ENCODE peak calls at places on chromosomes 3 and 15, in five cellular contexts. I, Y, H, V and G are unnamed samples.
A peak's percentile ranks its signal among the peaks of the same experiment; 100 is the strongest.

GRCh38 chr3:103337179-103337845 is 902.5 kb downstream of the ZPLD1 start:
- DNase-seq in V (no peak), H (no peak), I (no peak), Y (no peak), G (no peak)

GRCh38 chr3:64815195-64815627 is 127.4 kb upstream of the ADAMTS9 start:
- DNase-seq in I (peak; percentile 59), H (no peak), V (no peak), Y (no peak), G (no peak)

GRCh38 chr15:43527802-43528541 is 10.6 kb downstream of the MAP1A start:
- DNase-seq in I (no peak), H (no peak), V (no peak), Y (no peak), G (no peak)

GRCh38 chr3:192553707-192554106 is 173.6 kb downstream of the FGF12 start:
- DNase-seq in V (no peak), I (no peak), H (no peak), Y (no peak), G (no peak)

GRCh38 chr3:76199382-76199781 is 414.0 kb upstream of the ZNF717 start:
- DNase-seq in Y (no peak), I (no peak), V (no peak), H (no peak), G (no peak)

GRCh38 chr15:42090781-42091180 is 3.6 kb downstream of the PLA2G4D start:
- DNase-seq in I (no peak), Y (no peak), H (no peak), V (no peak), G (no peak)

GRCh38 chr15:57018151-57018550 is 99.7 kb downstream of the TCF12 start:
- DNase-seq in I (no peak), H (no peak), V (no peak), Y (no peak), G (no peak)

GRCh38 chr3:183390844-183391243 is 37.6 kb downstream of the MCF2L2 start:
- DNase-seq in I (no peak), H (no peak), V (no peak), Y (no peak), G (no peak)

GRCh38 chr3:46845860-46846623 is 17.2 kb downstream of the MYL3 start:
- DNase-seq in Y (peak; percentile 86), V (peak; percentile 91), H (no peak), I (peak; percentile 57), G (peak; percentile 82)

GRCh38 chr3:123258811-123259420 is 57.2 kb downstream of the SEC22A start:
- DNase-seq in Y (peak; percentile 57), V (no peak), I (peak; percentile 69), H (peak; percentile 22), G (no peak)

GRCh38 chr15:74937226-74937601 is 659 bp downstream of the COX5A start:
- DNase-seq in V (no peak), Y (no peak), I (no peak), H (no peak), G (no peak)

GRCh38 chr3:80929576-80929975 is 831.9 kb downstream of the GBE1 start:
- DNase-seq in I (no peak), Y (no peak), H (no peak), V (no peak), G (no peak)

GRCh38 chr3:65669163-65669875 is 369.4 kb downstream of the MAGI1 start:
- DNase-seq in V (no peak), I (peak; percentile 64), Y (no peak), H (no peak), G (no peak)

GRCh38 chr15:26894181-26894580 is 27.3 kb downstream of the GABRA5 start:
- DNase-seq in Y (no peak), I (no peak), V (no peak), H (no peak), G (no peak)

GRCh38 chr15:69014454-69014853 is at the start of gene NOX5:
- DNase-seq in Y (peak; percentile 16), H (no peak), V (no peak), I (peak; percentile 41), G (no peak)

DNA sequence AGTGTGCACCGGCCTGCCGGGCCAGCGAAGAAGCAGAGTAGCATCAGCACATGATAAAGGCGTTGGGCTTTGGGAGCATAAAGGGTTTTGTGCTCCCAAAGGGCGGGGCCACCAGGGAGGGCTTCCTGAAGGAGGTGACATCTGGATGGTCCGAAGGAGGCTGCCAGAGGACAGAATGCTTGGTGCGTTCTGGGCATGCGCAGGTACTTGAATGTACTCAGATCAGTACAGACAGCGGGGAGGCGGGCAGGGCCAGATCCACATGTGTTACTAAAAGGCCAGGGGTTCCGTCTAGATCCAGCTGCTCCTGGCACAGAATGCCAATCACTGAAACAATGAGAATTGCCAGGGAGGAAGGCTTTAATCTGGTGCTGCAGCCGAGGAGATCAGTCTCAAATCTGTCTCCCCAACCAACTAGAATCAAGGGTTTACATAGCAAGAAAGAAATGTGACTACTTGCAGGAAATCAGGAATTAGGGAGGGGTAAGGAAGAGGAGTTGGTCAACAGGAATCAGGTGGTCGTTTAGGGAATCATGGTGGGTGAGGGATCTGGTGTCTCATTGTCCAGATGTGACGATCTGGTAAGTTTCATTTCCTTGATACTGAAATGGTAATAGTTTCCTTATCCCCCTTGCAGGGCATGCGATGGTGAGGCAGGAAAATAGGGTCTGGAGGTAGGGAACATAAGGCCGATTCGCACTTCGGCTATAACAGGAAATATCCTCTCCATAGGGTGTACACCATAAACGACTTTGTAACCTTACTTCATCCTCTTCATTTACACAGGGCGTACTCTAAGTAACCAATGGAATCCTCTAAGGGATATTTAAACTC is at the start of the genes LRRC34 and LRRIQ4:
- DNase-seq in H (no peak), I (peak; percentile 43), Y (peak; percentile 83), V (peak; percentile 81), G (no peak)
- TF ChIP-seq POLR2A in H (no peak), I (no peak), Y (peak; percentile 16), V (no peak), G (no peak)

GRCh38 chr15:49046113-49046883 is at the start of gene SECISBP2L:
- DNase-seq in Y (peak; percentile 96), H (peak; percentile 81), V (peak; percentile 96), I (peak; percentile 92), G (peak; percentile 62)
- TF ChIP-seq POLR2A in Y (peak; percentile 60), H (peak; percentile 17), V (no peak), I (peak; percentile 74), G (peak; percentile 85)

GRCh38 chr3:171774516-171774915 is 35.8 kb downstream of the PLD1 start:
- DNase-seq in H (no peak), V (no peak), I (no peak), Y (no peak), G (no peak)

GRCh38 chr3:171768281-171768925 is 41.9 kb downstream of the PLD1 start:
- DNase-seq in Y (no peak), V (no peak), H (no peak), I (no peak), G (no peak)

GRCh38 chr3:171775943-171776342 is 34.3 kb downstream of the PLD1 start:
- DNase-seq in H (no peak), Y (no peak), V (no peak), I (no peak), G (no peak)

GRCh38 chr3:171772427-171773056 is 37.7 kb downstream of the PLD1 start:
- DNase-seq in V (no peak), I (peak; percentile 76), H (peak; percentile 38), Y (peak; percentile 81), G (peak; percentile 34)

GRCh38 chr3:171770689-171771620 is 39.3 kb downstream of the PLD1 start:
- DNase-seq in H (peak; percentile 5), V (no peak), I (peak; percentile 92), Y (peak; percentile 82), G (peak; percentile 67)
- TF ChIP-seq POLR2A in H (no peak), V (no peak), I (no peak), Y (no peak), G (no peak)

DNA sequence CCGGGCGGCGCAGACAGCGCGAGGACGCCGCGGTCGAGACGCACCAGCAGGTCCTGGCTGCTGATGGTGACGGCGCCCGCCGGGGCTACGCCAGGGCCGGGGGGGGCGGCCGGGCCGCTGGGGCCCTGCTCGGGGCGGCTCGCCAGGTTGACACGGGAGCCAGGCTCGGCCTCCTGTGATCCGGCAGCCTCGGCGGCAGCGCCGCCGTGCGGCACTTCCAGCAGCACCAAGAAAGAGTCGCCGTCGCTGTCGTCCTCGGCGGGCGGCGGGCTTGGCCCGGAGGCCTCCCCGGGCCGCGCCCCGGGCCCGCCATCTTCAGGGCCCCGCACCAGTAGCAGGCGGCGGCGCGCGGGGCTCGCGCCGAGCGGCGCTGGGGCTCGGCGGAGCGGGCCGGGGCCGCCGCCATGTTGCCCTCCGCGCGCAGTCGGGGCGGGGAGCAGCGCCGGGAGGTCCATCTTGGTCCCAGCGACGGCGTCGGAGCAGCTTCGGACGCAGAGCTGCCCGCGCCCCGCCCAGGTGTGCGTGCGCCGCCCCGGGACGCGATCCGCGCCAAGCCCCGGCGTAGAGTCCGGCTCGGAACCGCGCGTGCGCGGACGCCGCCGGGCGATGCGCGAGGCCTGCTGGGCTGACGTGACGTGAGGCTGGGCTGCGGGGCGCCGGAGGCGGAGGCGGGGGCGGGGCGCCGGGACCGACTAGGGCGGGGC is at the start of gene ZXDC:
- DNase-seq in H (peak; percentile 93), I (peak; percentile 91), Y (peak; percentile 94), V (peak; percentile 95), G (peak; percentile 100)
- TF ChIP-seq POLR2A in H (peak; percentile 87), I (peak; percentile 76), Y (peak; percentile 77), V (peak; percentile 81), G (peak; percentile 92)

DNA sequence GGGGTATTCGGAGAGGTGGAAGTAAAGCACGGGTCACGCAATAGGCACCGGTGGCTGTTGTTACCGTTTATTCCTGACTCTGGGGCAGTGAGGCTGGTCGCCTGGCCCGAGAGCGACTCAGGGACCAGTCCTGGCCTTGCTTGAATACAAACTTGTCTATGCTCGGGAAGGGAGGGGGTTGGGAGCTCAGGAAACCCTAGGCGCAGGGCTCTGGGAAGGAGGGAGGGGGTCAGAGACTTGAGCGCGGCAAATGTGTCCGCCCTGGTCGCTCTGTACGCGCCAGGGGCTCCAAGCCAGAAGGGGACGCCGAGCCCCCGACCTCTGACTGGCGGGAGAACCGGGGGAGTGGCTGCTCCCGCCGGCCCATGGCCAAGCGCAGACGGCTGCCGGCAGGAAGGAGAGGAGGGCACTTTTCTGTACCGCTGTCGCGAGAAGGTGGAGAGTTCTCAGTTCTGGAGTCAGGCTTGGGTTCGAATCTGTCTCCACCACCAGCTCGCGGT is 1.5 kb downstream of the SPSB4 start:
- DNase-seq in I (no peak), V (no peak), Y (no peak), H (no peak), G (no peak)
- TF ChIP-seq POLR2A in I (no peak), V (no peak), Y (no peak), H (no peak), G (no peak)

DNA sequence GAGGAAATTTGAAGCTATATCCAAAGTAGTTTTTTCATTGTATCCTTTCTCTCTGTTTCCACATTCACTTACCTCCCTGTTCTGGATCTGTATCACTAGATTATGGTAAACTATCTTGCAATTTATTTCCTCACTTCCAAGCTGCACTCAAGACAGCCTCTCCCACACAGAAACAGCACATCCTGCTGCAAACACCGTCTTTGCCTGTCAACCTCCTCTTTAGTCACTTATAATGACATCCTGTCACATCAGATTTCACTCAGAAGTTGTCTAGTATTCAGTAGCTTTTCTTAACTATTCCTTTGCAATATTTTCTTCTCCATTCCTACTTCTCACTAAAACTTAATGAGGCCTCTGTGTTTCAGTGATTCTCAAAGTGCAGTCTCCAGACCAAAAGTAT is 490.8 kb downstream of the IGSF11 start:
- DNase-seq in Y (no peak), H (no peak), V (no peak), I (no peak), G (no peak)
- TF ChIP-seq POLR2A in Y (no peak), H (no peak), V (no peak), I (no peak), G (no peak)